ENCODE peak calls at places on chromosomes 4 and X, in four cellular contexts. One of them, this sample, is unnamed.

GRCh38 chr4:15043226-15043625 is 40.9 kb downstream of the CPEB2 start:
- DNase-seq in putamen: peak; percentile 58
- DNase-seq in CD4-positive, alpha-beta memory T cell: no peak
- DNase-seq in GM10248: no peak
- DNase-seq in this sample: peak; percentile 89

GRCh38 chr4:185587444-185588161 is 52.3 kb upstream of the PDLIM3 start:
- DNase-seq in putamen: no peak
- DNase-seq in CD4-positive, alpha-beta memory T cell: peak; percentile 91
- DNase-seq in GM10248: peak; percentile 86
- DNase-seq in this sample: no peak

GRCh38 chr4:156571146-156571545 is 400.5 kb downstream of the PDGFC start:
- DNase-seq in putamen: no peak
- DNase-seq in CD4-positive, alpha-beta memory T cell: no peak
- DNase-seq in GM10248: no peak
- DNase-seq in this sample: no peak

GRCh38 chr4:87540176-87541058 is 11.2 kb upstream of the SPARCL1 start:
- DNase-seq in putamen: no peak
- DNase-seq in CD4-positive, alpha-beta memory T cell: no peak
- DNase-seq in GM10248: no peak
- DNase-seq in this sample: no peak

GRCh38 chrX:41589634-41590270 is 99.0 kb upstream of the GPR34 start:
- DNase-seq in putamen: peak; percentile 0
- DNase-seq in CD4-positive, alpha-beta memory T cell: no peak
- DNase-seq in GM10248: no peak
- DNase-seq in this sample: no peak

GRCh38 chr4:111639876-111640275 is 505.4 kb upstream of the FAM241A start:
- DNase-seq in putamen: no peak
- DNase-seq in CD4-positive, alpha-beta memory T cell: no peak
- DNase-seq in GM10248: no peak
- DNase-seq in this sample: no peak

GRCh38 chr4:8844976-8845690 is 26.5 kb downstream of the HMX1 start:
- DNase-seq in putamen: no peak
- DNase-seq in CD4-positive, alpha-beta memory T cell: no peak
- DNase-seq in GM10248: no peak
- DNase-seq in this sample: no peak

GRCh38 chrX:44954562-44954961 is 81.6 kb downstream of the KDM6A start:
- DNase-seq in putamen: no peak
- DNase-seq in CD4-positive, alpha-beta memory T cell: no peak
- DNase-seq in GM10248: no peak
- DNase-seq in this sample: no peak

GRCh38 chr4:69708211-69708610 is 52.2 kb downstream of the SULT1B1 start:
- DNase-seq in putamen: no peak
- DNase-seq in CD4-positive, alpha-beta memory T cell: no peak
- DNase-seq in GM10248: no peak
- DNase-seq in this sample: no peak

GRCh38 chr4:146442801-146443200 is 78.9 kb downstream of the SLC10A7 start:
- DNase-seq in putamen: no peak
- DNase-seq in CD4-positive, alpha-beta memory T cell: no peak
- DNase-seq in GM10248: no peak
- DNase-seq in this sample: no peak

GRCh38 chr4:1340861-1341260 is 6.1 kb upstream of the UVSSA start:
- DNase-seq in putamen: no peak
- DNase-seq in CD4-positive, alpha-beta memory T cell: peak; percentile 28
- DNase-seq in GM10248: no peak
- DNase-seq in this sample: no peak

GRCh38 chrX:149504226-149504914 is 736 bp downstream of the IDS start:
- DNase-seq in putamen: no peak
- DNase-seq in CD4-positive, alpha-beta memory T cell: peak; percentile 87
- DNase-seq in GM10248: peak; percentile 62
- DNase-seq in this sample: peak; percentile 27

GRCh38 chr4:85866508-85866907 is 391.6 kb downstream of the ARHGAP24 start:
- DNase-seq in putamen: no peak
- DNase-seq in CD4-positive, alpha-beta memory T cell: no peak
- DNase-seq in GM10248: no peak
- DNase-seq in this sample: no peak

GRCh38 chr4:53619431-53619830 is 28.1 kb upstream of the LNX1 start:
- DNase-seq in putamen: no peak
- DNase-seq in CD4-positive, alpha-beta memory T cell: no peak
- DNase-seq in GM10248: no peak
- DNase-seq in this sample: no peak

GRCh38 chrX:129516402-129516801 is 6.9 kb downstream of the SMARCA1 start:
- DNase-seq in putamen: no peak
- DNase-seq in CD4-positive, alpha-beta memory T cell: no peak
- DNase-seq in GM10248: no peak
- DNase-seq in this sample: no peak

GRCh38 chrX:49001521-49002090 is 458 bp downstream of the GRIPAP1 start:
- DNase-seq in putamen: peak; percentile 7
- DNase-seq in CD4-positive, alpha-beta memory T cell: peak; percentile 87
- DNase-seq in GM10248: peak; percentile 28
- DNase-seq in this sample: peak; percentile 7

GRCh38 chr4:36709986-36710385 is 428.6 kb downstream of the DTHD1 start:
- DNase-seq in putamen: no peak
- DNase-seq in CD4-positive, alpha-beta memory T cell: no peak
- DNase-seq in GM10248: no peak
- DNase-seq in this sample: no peak

GRCh38 chrX:47481160-47481559 is 1.9 kb downstream of the ZNF41 start:
- DNase-seq in putamen: no peak
- DNase-seq in CD4-positive, alpha-beta memory T cell: no peak
- DNase-seq in GM10248: no peak
- DNase-seq in this sample: no peak

GRCh38 chr4:120066182-120066524 is 495 bp downstream of the MAD2L1 start:
- DNase-seq in putamen: no peak
- DNase-seq in CD4-positive, alpha-beta memory T cell: no peak
- DNase-seq in GM10248: peak; percentile 55
- DNase-seq in this sample: no peak

GRCh38 chr4:42638993-42639392 is 17.9 kb downstream of the ATP8A1 start:
- DNase-seq in putamen: no peak
- DNase-seq in CD4-positive, alpha-beta memory T cell: no peak
- DNase-seq in GM10248: peak; percentile 57
- DNase-seq in this sample: no peak

GRCh38 chr4:159779716-159780115 is 676.8 kb downstream of the RAPGEF2 start:
- DNase-seq in putamen: no peak
- DNase-seq in CD4-positive, alpha-beta memory T cell: no peak
- DNase-seq in GM10248: no peak
- DNase-seq in this sample: no peak

GRCh38 chrX:22246620-22247019 is 26.1 kb upstream of the CBLL2 start:
- DNase-seq in putamen: no peak
- DNase-seq in CD4-positive, alpha-beta memory T cell: no peak
- DNase-seq in GM10248: no peak
- DNase-seq in this sample: no peak

This sample was measured in pons.